ENCODE peak calls at places on chromosomes 4 and X, in four cellular contexts. V is adrenal gland, U is Peyer's patch, C is tibial artery. J is an unnamed sample. For H3K27me3, the result is how much of the 10 kb centered on the place peaks cover.

GRCh38 chrX:19602866-19603620 is 87.7 kb upstream of the MAP3K15 start:
- DNase-seq in U (no peak), C (no peak), V (peak), J (no peak)

GRCh38 chr4:173333658-173334084 is 487 bp downstream of the HMGB2 start:
- DNase-seq in U (peak), C (peak), V (peak), J (peak)

GRCh38 chr4:186628058-186628711 is 72.8 kb upstream of the MTNR1A start:
- DNase-seq in V (no peak), C (no peak), U (no peak), J (no peak)

GRCh38 chrX:11704725-11705495 is 39.2 kb upstream of the ARHGAP6 start:
- DNase-seq in U (no peak), V (no peak), C (no peak), J (no peak)

GRCh38 chr4:620851-621261 is 4.5 kb upstream of the PDE6B start:
- DNase-seq in V (no peak), U (peak), C (peak), J (no peak)

GRCh38 chr4:25814323-25814722 is 48.5 kb downstream of the SEL1L3 start:
- DNase-seq in V (peak), C (peak), U (peak), J (peak)

GRCh38 chrX:75522565-75523411 is at the start of gene ZDHHC15:
- DNase-seq in C (peak), V (peak), U (peak), J (peak)

GRCh38 chr4:108477527-108478108 is 142.8 kb upstream of the RPL34 start:
- DNase-seq in U (no peak), V (peak), C (no peak), J (no peak)

GRCh38 chrX:56107320-56107719 is 124.8 kb upstream of the KLF8 start:
- DNase-seq in V (no peak), C (no peak), U (no peak), J (no peak)

GRCh38 chr4:164368894-164369293 is 385.0 kb upstream of the SMIM31 start:
- DNase-seq in C (no peak), U (no peak), V (no peak), J (no peak)

GRCh38 chr4:30716158-30716557 is 4.0 kb upstream of the PCDH7 start:
- DNase-seq in U (no peak), C (no peak), V (no peak), J (no peak)

GRCh38 chr4:89222171-89222570 is 85.4 kb downstream of the GPRIN3 start:
- DNase-seq in V (no peak), C (no peak), U (peak), J (no peak)

DNA sequence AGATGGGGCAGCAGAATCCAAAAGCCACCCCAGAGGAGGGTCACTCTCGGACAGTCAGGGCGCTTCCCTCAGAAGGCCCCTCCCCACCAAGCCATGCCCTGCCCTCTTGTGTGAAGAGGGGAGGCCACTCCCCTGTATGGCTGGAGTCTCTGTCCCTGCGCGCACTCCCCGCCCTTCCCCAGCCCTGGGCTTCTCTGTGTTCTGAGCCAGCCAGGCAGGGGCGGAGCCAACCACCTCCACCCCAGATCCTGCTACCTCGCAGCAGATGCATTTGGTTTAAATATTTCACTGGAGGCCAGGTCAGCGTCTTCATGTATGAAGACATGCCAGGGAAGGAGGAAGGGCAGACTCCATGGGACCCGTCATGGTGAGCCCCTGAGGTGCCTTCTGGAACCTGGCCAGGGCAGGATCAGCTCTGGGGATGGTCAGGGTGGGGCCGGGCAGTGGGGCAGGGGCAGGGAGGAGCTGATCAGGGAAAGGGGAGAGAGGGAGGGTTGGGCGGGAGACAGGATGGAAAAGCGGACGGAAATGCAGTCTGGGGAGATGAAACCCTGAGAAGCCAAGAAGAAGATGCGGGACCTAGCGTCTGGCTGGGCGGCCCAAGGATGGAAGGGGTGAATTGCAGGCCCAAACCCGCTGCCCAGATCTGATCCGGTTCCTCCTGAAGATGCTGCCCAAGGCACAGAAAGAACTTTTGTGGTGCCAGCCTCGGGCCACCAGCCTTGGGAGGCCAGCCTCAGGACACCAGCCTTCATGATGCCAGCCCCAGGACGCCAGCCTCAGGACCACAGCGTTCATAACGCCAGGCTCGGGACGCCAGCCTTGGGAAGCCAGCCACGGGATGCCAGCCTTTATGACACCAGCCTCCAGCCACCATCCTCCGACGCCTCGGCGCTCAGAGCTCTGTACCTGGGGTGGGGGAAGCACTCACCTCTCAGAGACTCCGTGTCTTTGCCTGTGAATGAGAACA is 107.5 kb downstream of the ADRA2C start:
- DNase-seq in U (peak), V (no peak), C (peak), J (no peak)
- H3K27me3 ChIP-seq in U (under half), V (under half), C (half or more), J (under half)

DNA sequence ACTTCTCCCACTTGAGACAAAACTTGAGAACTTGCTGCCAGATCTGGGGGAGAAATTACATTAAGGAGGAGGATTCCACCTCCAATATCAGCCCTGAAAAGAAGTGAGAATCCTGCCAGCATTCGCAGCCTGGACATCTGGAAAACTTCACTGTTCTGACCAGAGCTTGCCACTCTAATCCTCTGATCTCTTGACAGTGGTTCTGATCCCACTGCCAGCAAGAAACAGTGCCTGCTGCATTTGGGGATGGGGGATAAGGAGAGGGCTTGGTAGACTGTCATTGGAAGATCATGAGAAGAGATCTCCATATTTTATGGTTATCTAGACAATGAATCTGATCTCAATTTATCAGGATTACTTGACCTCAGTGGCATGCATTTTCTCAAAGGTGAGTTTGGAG is 49.8 kb upstream of the TMEM33 start:
- DNase-seq in C (no peak), U (no peak), V (no peak), J (no peak)
- H3K27me3 ChIP-seq in C (half or more), U (under half), V (under half), J (under half)

DNA sequence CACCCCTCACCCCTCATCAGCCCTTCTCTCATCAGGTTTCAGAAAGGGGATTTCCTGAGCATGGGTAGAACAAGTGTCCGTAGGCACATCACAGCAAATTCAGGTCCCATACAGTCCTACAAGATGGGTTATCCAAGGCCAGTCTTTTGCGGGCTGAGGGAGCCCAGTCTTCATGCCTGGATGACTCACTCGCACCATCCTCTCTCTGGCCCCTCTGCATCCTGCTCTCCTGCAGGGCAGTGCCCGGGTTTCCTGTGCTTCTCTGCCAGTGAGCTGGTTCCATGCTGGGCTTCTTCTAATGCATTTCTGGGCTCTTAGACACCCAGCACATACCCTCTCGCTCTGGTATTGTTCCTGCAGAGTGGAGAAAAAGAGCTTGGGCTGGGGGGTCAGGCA is 7.3 kb upstream of the INTS6L start:
- DNase-seq in U (no peak), C (no peak), V (no peak), J (no peak)
- H3K27me3 ChIP-seq in U (under half), C (under half), V (under half), J (under half)

GRCh38 chrX:25016938-25017598 is 1.3 kb upstream of the ARX start:
- DNase-seq in V (no peak), U (no peak), C (no peak), J (no peak)
- H3K27me3 ChIP-seq in V (half or more), U (under half), C (half or more), J (under half)